ENCODE peak calls at places on chromosomes 5 and 9, in nine cellular contexts. One of them, this sample, is unnamed.

GRCh38 chr9:5459289-5459829 is 9.0 kb downstream of the CD274 start:
- DNase-seq in ELR: no peak
- DNase-seq in Peyer's patch: no peak
- DNase-seq in brain microvascular endothelial cell: no peak
- DNase-seq in endothelial cell of umbilical vein: no peak
- DNase-seq in naive thymus-derived CD8-positive, alpha-beta T cell: no peak
- DNase-seq in HepG2: no peak
- DNase-seq in activated naive CD4-positive, alpha-beta T cell: peak; percentile 1
- DNase-seq in effector memory CD4-positive, alpha-beta T cell: no peak
- DNase-seq in this sample: no peak

GRCh38 chr5:82165740-82166530 is 112.2 kb downstream of the RPS23 start:
- DNase-seq in ELR: peak; percentile 86
- DNase-seq in Peyer's patch: peak; percentile 18
- DNase-seq in brain microvascular endothelial cell: peak; percentile 85
- DNase-seq in endothelial cell of umbilical vein: peak; percentile 86
- DNase-seq in naive thymus-derived CD8-positive, alpha-beta T cell: peak; percentile 59
- DNase-seq in HepG2: peak; percentile 71
- DNase-seq in activated naive CD4-positive, alpha-beta T cell: no peak
- DNase-seq in effector memory CD4-positive, alpha-beta T cell: no peak
- DNase-seq in this sample: peak; percentile 74

GRCh38 chr5:127040779-127041520 is 10.6 kb upstream of the MARCHF3 start:
- DNase-seq in ELR: peak; percentile 79
- DNase-seq in Peyer's patch: no peak
- DNase-seq in brain microvascular endothelial cell: peak; percentile 28
- DNase-seq in endothelial cell of umbilical vein: peak; percentile 87
- DNase-seq in naive thymus-derived CD8-positive, alpha-beta T cell: no peak
- DNase-seq in HepG2: no peak
- DNase-seq in activated naive CD4-positive, alpha-beta T cell: no peak
- DNase-seq in effector memory CD4-positive, alpha-beta T cell: no peak
- DNase-seq in this sample: peak; percentile 36

GRCh38 chr5:17235736-17236330 is 18.4 kb downstream of the BASP1 start:
- DNase-seq in ELR: peak; percentile 37
- DNase-seq in Peyer's patch: no peak
- DNase-seq in brain microvascular endothelial cell: no peak
- DNase-seq in endothelial cell of umbilical vein: no peak
- DNase-seq in naive thymus-derived CD8-positive, alpha-beta T cell: no peak
- DNase-seq in HepG2: no peak
- DNase-seq in activated naive CD4-positive, alpha-beta T cell: no peak
- DNase-seq in effector memory CD4-positive, alpha-beta T cell: no peak
- DNase-seq in this sample: no peak

GRCh38 chr9:101437806-101438232 is 2.2 kb upstream of the ALDOB start:
- DNase-seq in ELR: no peak
- DNase-seq in Peyer's patch: no peak
- DNase-seq in brain microvascular endothelial cell: no peak
- DNase-seq in endothelial cell of umbilical vein: no peak
- DNase-seq in naive thymus-derived CD8-positive, alpha-beta T cell: no peak
- DNase-seq in HepG2: peak; percentile 76
- DNase-seq in activated naive CD4-positive, alpha-beta T cell: no peak
- DNase-seq in effector memory CD4-positive, alpha-beta T cell: no peak
- DNase-seq in this sample: no peak

GRCh38 chr5:6142353-6142752 is 236.0 kb downstream of the MED10 start:
- DNase-seq in ELR: no peak
- DNase-seq in Peyer's patch: no peak
- DNase-seq in brain microvascular endothelial cell: no peak
- DNase-seq in endothelial cell of umbilical vein: no peak
- DNase-seq in naive thymus-derived CD8-positive, alpha-beta T cell: no peak
- DNase-seq in HepG2: no peak
- DNase-seq in activated naive CD4-positive, alpha-beta T cell: no peak
- DNase-seq in effector memory CD4-positive, alpha-beta T cell: no peak
- DNase-seq in this sample: no peak

GRCh38 chr5:68088302-68088701 is 127.3 kb upstream of the PIK3R1 start:
- DNase-seq in ELR: peak; percentile 54
- DNase-seq in Peyer's patch: no peak
- DNase-seq in brain microvascular endothelial cell: peak; percentile 57
- DNase-seq in endothelial cell of umbilical vein: no peak
- DNase-seq in naive thymus-derived CD8-positive, alpha-beta T cell: no peak
- DNase-seq in HepG2: no peak
- DNase-seq in activated naive CD4-positive, alpha-beta T cell: no peak
- DNase-seq in effector memory CD4-positive, alpha-beta T cell: no peak
- DNase-seq in this sample: no peak

GRCh38 chr5:180330810-180331646 is 22.1 kb downstream of the GFPT2 start:
- DNase-seq in ELR: peak; percentile 92
- DNase-seq in Peyer's patch: no peak
- DNase-seq in brain microvascular endothelial cell: peak; percentile 97
- DNase-seq in endothelial cell of umbilical vein: peak; percentile 41
- DNase-seq in naive thymus-derived CD8-positive, alpha-beta T cell: no peak
- DNase-seq in HepG2: peak; percentile 21
- DNase-seq in activated naive CD4-positive, alpha-beta T cell: no peak
- DNase-seq in effector memory CD4-positive, alpha-beta T cell: no peak
- DNase-seq in this sample: peak; percentile 94

GRCh38 chr5:122896598-122897282 is 51.3 kb downstream of the SNX24 start:
- DNase-seq in ELR: peak; percentile 50
- DNase-seq in Peyer's patch: no peak
- DNase-seq in brain microvascular endothelial cell: peak; percentile 18
- DNase-seq in endothelial cell of umbilical vein: peak; percentile 46
- DNase-seq in naive thymus-derived CD8-positive, alpha-beta T cell: no peak
- DNase-seq in HepG2: peak; percentile 9
- DNase-seq in activated naive CD4-positive, alpha-beta T cell: no peak
- DNase-seq in effector memory CD4-positive, alpha-beta T cell: no peak
- DNase-seq in this sample: no peak

GRCh38 chr9:109251080-109251775 is 69.6 kb downstream of the EPB41L4B start:
- DNase-seq in ELR: peak; percentile 78
- DNase-seq in Peyer's patch: no peak
- DNase-seq in brain microvascular endothelial cell: peak; percentile 63
- DNase-seq in endothelial cell of umbilical vein: peak; percentile 92
- DNase-seq in naive thymus-derived CD8-positive, alpha-beta T cell: no peak
- DNase-seq in HepG2: peak; percentile 97
- DNase-seq in activated naive CD4-positive, alpha-beta T cell: no peak
- DNase-seq in effector memory CD4-positive, alpha-beta T cell: no peak
- DNase-seq in this sample: no peak

GRCh38 chr5:157900644-157901043 is 41.7 kb upstream of the CLINT1 start:
- DNase-seq in ELR: no peak
- DNase-seq in Peyer's patch: no peak
- DNase-seq in brain microvascular endothelial cell: no peak
- DNase-seq in endothelial cell of umbilical vein: no peak
- DNase-seq in naive thymus-derived CD8-positive, alpha-beta T cell: no peak
- DNase-seq in HepG2: no peak
- DNase-seq in activated naive CD4-positive, alpha-beta T cell: no peak
- DNase-seq in effector memory CD4-positive, alpha-beta T cell: no peak
- DNase-seq in this sample: no peak

GRCh38 chr5:140145818-140146522 is 20.2 kb downstream of the IGIP start:
- DNase-seq in ELR: peak; percentile 86
- DNase-seq in Peyer's patch: peak; percentile 35
- DNase-seq in brain microvascular endothelial cell: peak; percentile 42
- DNase-seq in endothelial cell of umbilical vein: peak; percentile 61
- DNase-seq in naive thymus-derived CD8-positive, alpha-beta T cell: peak; percentile 47
- DNase-seq in HepG2: peak; percentile 38
- DNase-seq in activated naive CD4-positive, alpha-beta T cell: peak; percentile 3
- DNase-seq in effector memory CD4-positive, alpha-beta T cell: peak; percentile 12
- DNase-seq in this sample: peak; percentile 78

GRCh38 chr9:32334112-32334511 is 50.3 kb upstream of the ACO1 start:
- DNase-seq in ELR: no peak
- DNase-seq in Peyer's patch: no peak
- DNase-seq in brain microvascular endothelial cell: no peak
- DNase-seq in endothelial cell of umbilical vein: no peak
- DNase-seq in naive thymus-derived CD8-positive, alpha-beta T cell: no peak
- DNase-seq in HepG2: no peak
- DNase-seq in activated naive CD4-positive, alpha-beta T cell: no peak
- DNase-seq in effector memory CD4-positive, alpha-beta T cell: no peak
- DNase-seq in this sample: no peak

GRCh38 chr5:102795546-102795945 is 40.4 kb downstream of the PAM start:
- DNase-seq in ELR: no peak
- DNase-seq in Peyer's patch: no peak
- DNase-seq in brain microvascular endothelial cell: no peak
- DNase-seq in endothelial cell of umbilical vein: no peak
- DNase-seq in naive thymus-derived CD8-positive, alpha-beta T cell: no peak
- DNase-seq in HepG2: no peak
- DNase-seq in activated naive CD4-positive, alpha-beta T cell: no peak
- DNase-seq in effector memory CD4-positive, alpha-beta T cell: no peak
- DNase-seq in this sample: no peak

GRCh38 chr5:6115866-6116265 is 262.5 kb downstream of the MED10 start:
- DNase-seq in ELR: no peak
- DNase-seq in Peyer's patch: no peak
- DNase-seq in brain microvascular endothelial cell: no peak
- DNase-seq in endothelial cell of umbilical vein: no peak
- DNase-seq in naive thymus-derived CD8-positive, alpha-beta T cell: no peak
- DNase-seq in HepG2: no peak
- DNase-seq in activated naive CD4-positive, alpha-beta T cell: no peak
- DNase-seq in effector memory CD4-positive, alpha-beta T cell: no peak
- DNase-seq in this sample: peak; percentile 54

GRCh38 chr5:160685695-160686094 is 166.3 kb downstream of the ATP10B start:
- DNase-seq in ELR: peak; percentile 12
- DNase-seq in Peyer's patch: no peak
- DNase-seq in brain microvascular endothelial cell: no peak
- DNase-seq in endothelial cell of umbilical vein: no peak
- DNase-seq in naive thymus-derived CD8-positive, alpha-beta T cell: no peak
- DNase-seq in HepG2: peak; percentile 45
- DNase-seq in activated naive CD4-positive, alpha-beta T cell: no peak
- DNase-seq in effector memory CD4-positive, alpha-beta T cell: no peak
- DNase-seq in this sample: no peak

GRCh38 chr9:131873361-131873760 is 133.5 kb upstream of the RAPGEF1 start:
- DNase-seq in ELR: no peak
- DNase-seq in Peyer's patch: no peak
- DNase-seq in brain microvascular endothelial cell: no peak
- DNase-seq in endothelial cell of umbilical vein: no peak
- DNase-seq in naive thymus-derived CD8-positive, alpha-beta T cell: no peak
- DNase-seq in HepG2: no peak
- DNase-seq in activated naive CD4-positive, alpha-beta T cell: no peak
- DNase-seq in effector memory CD4-positive, alpha-beta T cell: no peak
- DNase-seq in this sample: no peak

GRCh38 chr5:27008604-27009564 is 29.5 kb downstream of the CDH9 start:
- DNase-seq in ELR: no peak
- DNase-seq in Peyer's patch: no peak
- DNase-seq in brain microvascular endothelial cell: no peak
- DNase-seq in endothelial cell of umbilical vein: no peak
- DNase-seq in naive thymus-derived CD8-positive, alpha-beta T cell: no peak
- DNase-seq in HepG2: no peak
- DNase-seq in activated naive CD4-positive, alpha-beta T cell: no peak
- DNase-seq in effector memory CD4-positive, alpha-beta T cell: no peak
- DNase-seq in this sample: no peak

GRCh38 chr5:112529525-112529924 is 110.4 kb upstream of the EPB41L4A start:
- DNase-seq in ELR: peak; percentile 15
- DNase-seq in Peyer's patch: no peak
- DNase-seq in brain microvascular endothelial cell: no peak
- DNase-seq in endothelial cell of umbilical vein: peak; percentile 46
- DNase-seq in naive thymus-derived CD8-positive, alpha-beta T cell: no peak
- DNase-seq in HepG2: peak; percentile 6
- DNase-seq in activated naive CD4-positive, alpha-beta T cell: no peak
- DNase-seq in effector memory CD4-positive, alpha-beta T cell: no peak
- DNase-seq in this sample: no peak

GRCh38 chr5:159912033-159912800 is 4.1 kb upstream of the ADRA1B start:
- DNase-seq in ELR: peak; percentile 83
- DNase-seq in Peyer's patch: no peak
- DNase-seq in brain microvascular endothelial cell: peak; percentile 78
- DNase-seq in endothelial cell of umbilical vein: peak; percentile 71
- DNase-seq in naive thymus-derived CD8-positive, alpha-beta T cell: no peak
- DNase-seq in HepG2: no peak
- DNase-seq in activated naive CD4-positive, alpha-beta T cell: no peak
- DNase-seq in effector memory CD4-positive, alpha-beta T cell: no peak
- DNase-seq in this sample: no peak

GRCh38 chr5:124596595-124597388 is 149.6 kb downstream of the ZNF608 start:
- DNase-seq in ELR: peak; percentile 73
- DNase-seq in Peyer's patch: no peak
- DNase-seq in brain microvascular endothelial cell: peak; percentile 80
- DNase-seq in endothelial cell of umbilical vein: peak; percentile 93
- DNase-seq in naive thymus-derived CD8-positive, alpha-beta T cell: no peak
- DNase-seq in HepG2: peak; percentile 89
- DNase-seq in activated naive CD4-positive, alpha-beta T cell: no peak
- DNase-seq in effector memory CD4-positive, alpha-beta T cell: no peak
- DNase-seq in this sample: no peak

GRCh38 chr5:174623438-174624019 is 100.9 kb upstream of the MSX2 start:
- DNase-seq in ELR: no peak
- DNase-seq in Peyer's patch: no peak
- DNase-seq in brain microvascular endothelial cell: no peak
- DNase-seq in endothelial cell of umbilical vein: no peak
- DNase-seq in naive thymus-derived CD8-positive, alpha-beta T cell: no peak
- DNase-seq in HepG2: no peak
- DNase-seq in activated naive CD4-positive, alpha-beta T cell: no peak
- DNase-seq in effector memory CD4-positive, alpha-beta T cell: no peak
- DNase-seq in this sample: no peak

GRCh38 chr5:142644640-142645361 is 41.1 kb downstream of the FGF1 start:
- DNase-seq in ELR: peak; percentile 99
- DNase-seq in Peyer's patch: no peak
- DNase-seq in brain microvascular endothelial cell: peak; percentile 97
- DNase-seq in endothelial cell of umbilical vein: peak; percentile 91
- DNase-seq in naive thymus-derived CD8-positive, alpha-beta T cell: no peak
- DNase-seq in HepG2: no peak
- DNase-seq in activated naive CD4-positive, alpha-beta T cell: no peak
- DNase-seq in effector memory CD4-positive, alpha-beta T cell: no peak
- DNase-seq in this sample: peak; percentile 76

GRCh38 chr9:83034026-83034425 is 28.9 kb downstream of the RASEF start:
- DNase-seq in ELR: no peak
- DNase-seq in Peyer's patch: no peak
- DNase-seq in brain microvascular endothelial cell: peak; percentile 30
- DNase-seq in endothelial cell of umbilical vein: no peak
- DNase-seq in naive thymus-derived CD8-positive, alpha-beta T cell: no peak
- DNase-seq in HepG2: no peak
- DNase-seq in activated naive CD4-positive, alpha-beta T cell: no peak
- DNase-seq in effector memory CD4-positive, alpha-beta T cell: no peak
- DNase-seq in this sample: no peak

GRCh38 chr5:7320641-7321170 is 75.2 kb upstream of the ADCY2 start:
- DNase-seq in ELR: no peak
- DNase-seq in Peyer's patch: no peak
- DNase-seq in brain microvascular endothelial cell: no peak
- DNase-seq in endothelial cell of umbilical vein: no peak
- DNase-seq in naive thymus-derived CD8-positive, alpha-beta T cell: no peak
- DNase-seq in HepG2: no peak
- DNase-seq in activated naive CD4-positive, alpha-beta T cell: no peak
- DNase-seq in effector memory CD4-positive, alpha-beta T cell: no peak
- DNase-seq in this sample: no peak

GRCh38 chr5:124692324-124692723 is 54.1 kb downstream of the ZNF608 start:
- DNase-seq in ELR: no peak
- DNase-seq in Peyer's patch: no peak
- DNase-seq in brain microvascular endothelial cell: peak; percentile 49
- DNase-seq in endothelial cell of umbilical vein: no peak
- DNase-seq in naive thymus-derived CD8-positive, alpha-beta T cell: no peak
- DNase-seq in HepG2: no peak
- DNase-seq in activated naive CD4-positive, alpha-beta T cell: no peak
- DNase-seq in effector memory CD4-positive, alpha-beta T cell: no peak
- DNase-seq in this sample: no peak

GRCh38 chr5:103475629-103476240 is 86.9 kb downstream of the NUDT12 start:
- DNase-seq in ELR: peak; percentile 77
- DNase-seq in Peyer's patch: no peak
- DNase-seq in brain microvascular endothelial cell: no peak
- DNase-seq in endothelial cell of umbilical vein: peak; percentile 66
- DNase-seq in naive thymus-derived CD8-positive, alpha-beta T cell: peak; percentile 36
- DNase-seq in HepG2: peak; percentile 21
- DNase-seq in activated naive CD4-positive, alpha-beta T cell: no peak
- DNase-seq in effector memory CD4-positive, alpha-beta T cell: no peak
- DNase-seq in this sample: no peak

GRCh38 chr9:91898451-91899433 is 51.3 kb downstream of the ROR2 start:
- DNase-seq in ELR: no peak
- DNase-seq in Peyer's patch: no peak
- DNase-seq in brain microvascular endothelial cell: peak; percentile 18
- DNase-seq in endothelial cell of umbilical vein: no peak
- DNase-seq in naive thymus-derived CD8-positive, alpha-beta T cell: no peak
- DNase-seq in HepG2: peak; percentile 9
- DNase-seq in activated naive CD4-positive, alpha-beta T cell: no peak
- DNase-seq in effector memory CD4-positive, alpha-beta T cell: no peak
- DNase-seq in this sample: peak; percentile 67

GRCh38 chr9:116736406-116736805 is 49.3 kb downstream of the TRIM32 start:
- DNase-seq in ELR: no peak
- DNase-seq in Peyer's patch: no peak
- DNase-seq in brain microvascular endothelial cell: no peak
- DNase-seq in endothelial cell of umbilical vein: no peak
- DNase-seq in naive thymus-derived CD8-positive, alpha-beta T cell: no peak
- DNase-seq in HepG2: no peak
- DNase-seq in activated naive CD4-positive, alpha-beta T cell: no peak
- DNase-seq in effector memory CD4-positive, alpha-beta T cell: no peak
- DNase-seq in this sample: no peak

This sample was measured in uterus.